ENCODE peak calls at places on chromosome 22, in four cellular contexts. T is neural crest cell, X is esophagus squamous epithelium, O is dermis blood vessel endothelial cell. A is an unnamed sample.

GRCh38 chr22:24834845-24835570 is 29.0 kb downstream of the SGSM1 start:
- DNase-seq in O (peak), X (no peak), T (no peak), A (peak)

GRCh38 chr22:48423481-48423901 is 1404.2 kb downstream of the BRD1 start:
- DNase-seq in T (no peak), O (no peak), X (no peak), A (no peak)

GRCh38 chr22:49549256-49549655 is 278.4 kb downstream of the BRD1 start:
- DNase-seq in T (no peak), X (no peak), O (no peak), A (no peak)

GRCh38 chr22:47474464-47474863 is 712.0 kb downstream of the TBC1D22A start:
- DNase-seq in X (no peak), O (no peak), T (no peak), A (no peak)

GRCh38 chr22:44537016-44537936 is 39.2 kb upstream of the RTL6 start:
- DNase-seq in X (no peak), T (no peak), O (no peak), A (no peak)

GRCh38 chr22:21726650-21727049 is 8.9 kb downstream of the YPEL1 start:
- DNase-seq in O (peak), X (no peak), T (peak), A (peak)

GRCh38 chr22:47593291-47593690 is 830.8 kb downstream of the TBC1D22A start:
- DNase-seq in O (no peak), X (no peak), T (no peak), A (no peak)

GRCh38 chr22:23762866-23763578 is at the start of gene C22orf15:
- DNase-seq in T (no peak), O (peak), X (no peak), A (no peak)

GRCh38 chr22:46587492-46588278 is 32.5 kb upstream of the GRAMD4 start:
- DNase-seq in O (no peak), X (no peak), T (no peak), A (no peak)

GRCh38 chr22:35418088-35418487 is 18.1 kb downstream of the MCM5 start:
- DNase-seq in O (no peak), X (no peak), T (no peak), A (no peak)

GRCh38 chr22:20536590-20537324 is 29.3 kb downstream of the MED15 start:
- DNase-seq in X (no peak), T (no peak), O (no peak), A (no peak)

GRCh38 chr22:23147632-23148387 is 2.5 kb downstream of the RAB36 start:
- DNase-seq in O (no peak), T (no peak), X (no peak), A (no peak)

GRCh38 chr22:26124991-26125725 is 44.1 kb upstream of the SEZ6L start:
- DNase-seq in O (no peak), T (no peak), X (no peak), A (no peak)